ENCODE peak calls at places on chromosomes 6 and 20, in four cellular contexts. One of them, this sample, is unnamed.

GRCh38 chr20:13141541-13141940 is 79.5 kb upstream of the ISM1 start:
- DNase-seq in IMR-90: no peak
- DNase-seq in mesendoderm: no peak
- DNase-seq in neuronal stem cell: no peak
- DNase-seq in this sample: no peak

GRCh38 chr6:56999049-56999448 is 44.1 kb downstream of the BEND6 start:
- DNase-seq in mesendoderm: no peak
- DNase-seq in IMR-90: no peak
- DNase-seq in neuronal stem cell: no peak
- DNase-seq in this sample: no peak

GRCh38 chr6:108243836-108244235 is 17.0 kb downstream of the SNX3 start:
- DNase-seq in IMR-90: no peak
- DNase-seq in neuronal stem cell: no peak
- DNase-seq in mesendoderm: no peak
- DNase-seq in this sample: no peak

GRCh38 chr6:39357998-39358686 is 35.6 kb upstream of the KCNK16 start:
- DNase-seq in mesendoderm: no peak
- DNase-seq in neuronal stem cell: no peak
- DNase-seq in IMR-90: peak; percentile 59
- DNase-seq in this sample: no peak

GRCh38 chr6:33621396-33622388 is 570 bp downstream of the ITPR3 start:
- DNase-seq in IMR-90: no peak
- DNase-seq in neuronal stem cell: no peak
- DNase-seq in mesendoderm: peak; percentile 73
- DNase-seq in this sample: peak; percentile 81

GRCh38 chr20:51445591-51445990 is 96.9 kb downstream of the NFATC2 start:
- DNase-seq in neuronal stem cell: no peak
- DNase-seq in mesendoderm: no peak
- DNase-seq in IMR-90: no peak
- DNase-seq in this sample: no peak

GRCh38 chr20:62772994-62773858 is 23.0 kb upstream of the MRGBP start:
- DNase-seq in IMR-90: peak; percentile 19
- DNase-seq in mesendoderm: no peak
- DNase-seq in neuronal stem cell: no peak
- DNase-seq in this sample: no peak

GRCh38 chr6:89375427-89375868 is 22.9 kb upstream of the UBE2J1 start:
- DNase-seq in neuronal stem cell: no peak
- DNase-seq in IMR-90: no peak
- DNase-seq in mesendoderm: peak; percentile 97
- DNase-seq in this sample: peak; percentile 78

GRCh38 chr6:86888311-86888710 is 49.0 kb upstream of the HTR1E start:
- DNase-seq in mesendoderm: no peak
- DNase-seq in IMR-90: no peak
- DNase-seq in neuronal stem cell: no peak
- DNase-seq in this sample: no peak

GRCh38 chr6:87574237-87574636 is 15.6 kb downstream of the RARS2 start:
- DNase-seq in mesendoderm: no peak
- DNase-seq in IMR-90: no peak
- DNase-seq in neuronal stem cell: no peak
- DNase-seq in this sample: no peak

GRCh38 chr6:111725446-111726112 is 119.9 kb upstream of the TRAF3IP2 start:
- DNase-seq in mesendoderm: no peak
- DNase-seq in neuronal stem cell: no peak
- DNase-seq in IMR-90: peak; percentile 32
- DNase-seq in this sample: no peak

GRCh38 chr6:30556714-30556963 is 350 bp upstream of the GNL1 start:
- DNase-seq in neuronal stem cell: no peak
- DNase-seq in IMR-90: no peak
- DNase-seq in mesendoderm: peak; percentile 98
- DNase-seq in this sample: peak; percentile 73

GRCh38 chr6:120872262-120872578 is 462.1 kb downstream of the TBC1D32 start:
- DNase-seq in mesendoderm: no peak
- DNase-seq in IMR-90: no peak
- DNase-seq in neuronal stem cell: no peak
- DNase-seq in this sample: no peak

GRCh38 chr6:152089992-152090391 is 282.5 kb downstream of the ESR1 start:
- DNase-seq in IMR-90: peak; percentile 55
- DNase-seq in mesendoderm: peak; percentile 28
- DNase-seq in neuronal stem cell: no peak
- DNase-seq in this sample: no peak

GRCh38 chr6:158174024-158174423 is 5.9 kb downstream of the GTF2H5 start:
- DNase-seq in neuronal stem cell: no peak
- DNase-seq in IMR-90: no peak
- DNase-seq in mesendoderm: no peak
- DNase-seq in this sample: no peak

GRCh38 chr20:63033635-63034510 is 27.1 kb upstream of the BHLHE23 start:
- DNase-seq in mesendoderm: no peak
- DNase-seq in neuronal stem cell: no peak
- DNase-seq in IMR-90: no peak
- DNase-seq in this sample: no peak

GRCh38 chr6:130009148-130009547 is 9.2 kb upstream of the L3MBTL3 start:
- DNase-seq in mesendoderm: peak; percentile 20
- DNase-seq in IMR-90: no peak
- DNase-seq in neuronal stem cell: no peak
- DNase-seq in this sample: no peak

GRCh38 chr6:70763754-70764153 is 96.1 kb downstream of the SMAP1 start:
- DNase-seq in IMR-90: peak; percentile 18
- DNase-seq in neuronal stem cell: no peak
- DNase-seq in mesendoderm: peak; percentile 23
- DNase-seq in this sample: no peak

GRCh38 chr20:59634435-59635005 is 30.2 kb downstream of the PHACTR3 start:
- DNase-seq in neuronal stem cell: no peak
- DNase-seq in mesendoderm: no peak
- DNase-seq in IMR-90: no peak
- DNase-seq in this sample: no peak

DNA sequence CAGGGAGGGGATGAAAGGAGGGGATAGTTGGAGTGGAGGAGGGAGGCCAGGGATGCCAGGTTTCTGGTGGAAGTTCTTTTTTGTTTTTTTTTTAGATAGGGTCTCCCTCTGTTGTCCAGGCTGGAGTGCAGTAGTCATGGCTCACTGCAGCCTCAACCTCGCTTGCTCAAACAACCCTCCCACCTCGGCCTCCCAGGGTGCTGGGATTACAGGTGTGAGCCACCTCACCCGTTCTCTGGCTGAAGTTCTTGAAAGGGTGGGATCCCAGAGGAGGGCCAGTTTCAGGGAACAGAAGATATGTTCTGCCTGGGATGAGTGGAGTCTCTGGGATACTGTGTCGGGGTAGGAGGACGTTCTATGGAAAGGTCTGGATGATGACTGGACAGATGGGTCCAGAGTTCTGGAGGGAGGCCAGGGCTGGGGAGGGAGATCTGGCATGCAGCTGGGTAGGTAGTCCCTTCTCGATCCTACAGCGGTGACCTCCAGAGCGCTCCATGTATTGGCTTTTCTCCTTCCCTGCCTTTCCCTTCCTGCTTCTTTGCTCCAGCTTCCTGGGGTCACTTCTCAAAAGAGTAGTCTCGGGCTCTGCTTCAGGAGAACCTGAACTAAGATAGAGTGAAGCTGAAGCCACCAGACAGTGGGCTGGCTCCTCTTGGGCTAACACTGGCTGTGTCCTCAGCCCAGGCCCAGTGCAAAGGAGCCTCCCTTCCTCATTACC is 12.7 kb upstream of the SRC start:
- DNase-seq in IMR-90: no peak
- DNase-seq in mesendoderm: no peak
- DNase-seq in neuronal stem cell: no peak
- DNase-seq in this sample: no peak
- H3K79me1 ChIP-seq in IMR-90: no peaks in the 10 kb centered on the region
- H3K79me1 ChIP-seq in mesendoderm: no peaks in the 10 kb centered on the region
- H3K79me1 ChIP-seq in neuronal stem cell: no peaks in the 10 kb centered on the region
- H3K79me1 ChIP-seq in this sample: no peaks in the 10 kb centered on the region

GRCh38 chr6:42337985-42338572 is 113.6 kb downstream of the TRERF1 start:
- DNase-seq in mesendoderm: no peak
- DNase-seq in IMR-90: no peak
- DNase-seq in neuronal stem cell: no peak
- DNase-seq in this sample: no peak
- H3K79me1 ChIP-seq in mesendoderm: no peaks in the 10 kb centered on the region
- H3K79me1 ChIP-seq in IMR-90: peaks cover 63% of the 10 kb centered on the region
- H3K79me1 ChIP-seq in neuronal stem cell: peaks cover 2% of the 10 kb centered on the region
- H3K79me1 ChIP-seq in this sample: peaks cover 23% of the 10 kb centered on the region

GRCh38 chr20:50041238-50041915 is 58.6 kb downstream of the SNAI1 start:
- DNase-seq in neuronal stem cell: no peak
- DNase-seq in IMR-90: no peak
- DNase-seq in mesendoderm: no peak
- DNase-seq in this sample: no peak
- H3K79me1 ChIP-seq in neuronal stem cell: no peaks in the 10 kb centered on the region
- H3K79me1 ChIP-seq in IMR-90: no peaks in the 10 kb centered on the region
- H3K79me1 ChIP-seq in mesendoderm: no peaks in the 10 kb centered on the region
- H3K79me1 ChIP-seq in this sample: no peaks in the 10 kb centered on the region

GRCh38 chr20:37309941-37310590 is 20.6 kb downstream of the MANBAL start:
- DNase-seq in IMR-90: no peak
- DNase-seq in mesendoderm: no peak
- DNase-seq in neuronal stem cell: no peak
- DNase-seq in this sample: no peak

GRCh38 chr20:37310951-37311350 is 21.5 kb downstream of the MANBAL start:
- DNase-seq in mesendoderm: no peak
- DNase-seq in neuronal stem cell: no peak
- DNase-seq in IMR-90: no peak
- DNase-seq in this sample: no peak

GRCh38 chr20:37309290-37309689 is 19.8 kb downstream of the MANBAL start:
- DNase-seq in mesendoderm: no peak
- DNase-seq in IMR-90: no peak
- DNase-seq in neuronal stem cell: no peak
- DNase-seq in this sample: no peak

GRCh38 chr20:37305839-37306238 is 16.4 kb downstream of the MANBAL start:
- DNase-seq in IMR-90: no peak
- DNase-seq in neuronal stem cell: no peak
- DNase-seq in mesendoderm: no peak
- DNase-seq in this sample: no peak

GRCh38 chr20:37308098-37309050 is 18.9 kb downstream of the MANBAL start:
- DNase-seq in neuronal stem cell: no peak
- DNase-seq in IMR-90: no peak
- DNase-seq in mesendoderm: no peak
- DNase-seq in this sample: no peak
- H3K79me1 ChIP-seq in neuronal stem cell: peaks cover 7% of the 10 kb centered on the region
- H3K79me1 ChIP-seq in IMR-90: peaks cover 42% of the 10 kb centered on the region
- H3K79me1 ChIP-seq in mesendoderm: peaks cover 22% of the 10 kb centered on the region
- H3K79me1 ChIP-seq in this sample: peaks cover 16% of the 10 kb centered on the region

DNA sequence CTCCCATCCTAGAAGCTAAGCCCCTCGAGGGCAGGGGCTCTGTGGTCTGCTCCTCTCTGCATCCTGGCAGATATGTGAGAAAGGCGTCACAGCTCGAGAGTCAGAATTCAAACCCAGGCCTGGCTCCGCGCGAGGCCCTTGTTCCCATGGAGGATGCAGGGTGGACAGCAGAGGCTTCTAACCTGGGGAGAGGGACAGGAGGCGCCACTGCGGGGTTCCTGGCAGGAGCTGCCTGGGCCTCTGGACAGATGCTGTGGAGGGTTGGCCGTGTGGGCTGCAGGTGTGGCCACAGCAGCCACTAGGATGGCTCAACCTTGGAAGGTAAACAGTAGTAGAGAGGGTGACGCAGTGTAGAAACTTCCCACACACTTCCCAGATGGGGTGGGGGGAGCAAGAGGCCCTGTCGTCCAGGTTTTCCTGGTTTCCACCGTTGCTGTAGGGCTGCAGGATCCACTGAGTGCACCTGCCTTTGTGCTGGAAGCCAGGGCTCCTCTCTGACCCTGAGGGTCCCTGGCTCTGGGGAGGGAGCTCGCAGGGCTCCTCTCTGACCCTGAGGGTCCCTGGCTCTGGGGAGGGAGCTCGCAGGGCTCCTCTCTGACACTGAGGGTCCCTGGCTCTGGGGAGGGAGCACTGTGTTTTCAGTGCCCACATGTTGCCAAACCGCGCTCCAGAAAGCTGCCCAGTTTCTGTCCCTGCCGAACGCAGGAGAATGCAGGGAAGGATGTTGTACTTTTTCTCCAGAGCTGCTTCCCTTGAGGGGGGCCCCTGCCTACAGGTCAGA is 14.2 kb downstream of the RBM38 start:
- DNase-seq in IMR-90: no peak
- DNase-seq in mesendoderm: no peak
- DNase-seq in neuronal stem cell: no peak
- DNase-seq in this sample: no peak
- H3K79me1 ChIP-seq in IMR-90: no peaks in the 10 kb centered on the region
- H3K79me1 ChIP-seq in mesendoderm: peaks cover 2% of the 10 kb centered on the region
- H3K79me1 ChIP-seq in neuronal stem cell: peaks cover 15% of the 10 kb centered on the region
- H3K79me1 ChIP-seq in this sample: peaks cover 7% of the 10 kb centered on the region

DNA sequence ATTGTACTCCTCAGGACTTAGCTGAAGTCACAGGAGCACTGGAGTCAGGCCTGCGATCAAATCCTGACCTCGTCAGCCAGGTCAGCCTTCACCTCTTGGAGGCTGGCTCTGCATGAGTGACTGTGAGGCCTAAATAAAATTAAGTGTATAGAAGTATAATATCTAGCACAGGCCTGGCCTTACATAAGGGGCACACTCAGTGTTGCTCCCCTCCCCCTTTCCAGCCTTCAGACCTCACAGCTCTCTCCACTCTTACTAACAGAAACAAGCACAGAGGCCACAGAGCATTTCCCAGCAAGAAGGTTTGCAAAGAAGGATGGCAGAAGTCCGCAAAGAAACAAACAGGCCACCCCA is 84.8 kb downstream of the TRERF1 start:
- DNase-seq in neuronal stem cell: no peak
- DNase-seq in IMR-90: no peak
- DNase-seq in mesendoderm: no peak
- DNase-seq in this sample: no peak
- H3K79me1 ChIP-seq in neuronal stem cell: peaks cover 5% of the 10 kb centered on the region
- H3K79me1 ChIP-seq in IMR-90: peaks cover 69% of the 10 kb centered on the region
- H3K79me1 ChIP-seq in mesendoderm: peaks cover 2% of the 10 kb centered on the region
- H3K79me1 ChIP-seq in this sample: peaks cover 17% of the 10 kb centered on the region

DNA sequence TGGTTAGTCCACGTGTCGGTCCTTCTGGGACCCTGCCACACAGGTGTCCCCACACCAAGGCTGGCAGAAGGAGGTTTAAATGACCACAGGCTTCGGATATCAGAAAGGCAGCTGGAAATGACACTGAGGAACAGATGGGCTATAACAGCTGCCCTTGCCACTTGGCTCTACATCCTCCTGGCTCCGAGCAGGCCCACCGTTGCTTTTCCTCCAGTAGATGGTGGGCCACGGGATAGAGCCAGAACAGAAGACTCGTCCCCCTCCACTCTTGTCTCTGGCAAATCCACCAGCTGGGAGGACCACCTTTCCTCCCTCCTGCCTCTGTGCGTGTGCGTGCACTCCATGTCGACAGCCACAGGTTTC is 17.6 kb downstream of the WRNIP1 start:
- DNase-seq in IMR-90: no peak
- DNase-seq in mesendoderm: no peak
- DNase-seq in neuronal stem cell: no peak
- DNase-seq in this sample: no peak
- H3K79me1 ChIP-seq in IMR-90: peaks cover 64% of the 10 kb centered on the region
- H3K79me1 ChIP-seq in mesendoderm: peaks cover 34% of the 10 kb centered on the region
- H3K79me1 ChIP-seq in neuronal stem cell: peaks cover 7% of the 10 kb centered on the region
- H3K79me1 ChIP-seq in this sample: peaks cover 8% of the 10 kb centered on the region